ENCODE peak calls at places on chromosomes 13 and 19, in seven cellular contexts. One of them, this sample, is unnamed.

GRCh38 chr13:49693191-49693733 is 2.0 kb upstream of the EBPL start:
- DNase-seq in H9: no peak
- DNase-seq in IMR-90: peak; percentile 22
- DNase-seq in neuronal stem cell: no peak
- DNase-seq in mesendoderm: no peak
- DNase-seq in trophoblast cell: no peak
- DNase-seq in H1: no peak
- DNase-seq in this sample: no peak

GRCh38 chr19:4914736-4915501 is 5.6 kb downstream of the UHRF1 start:
- DNase-seq in H9: no peak
- DNase-seq in IMR-90: peak; percentile 69
- DNase-seq in neuronal stem cell: no peak
- DNase-seq in mesendoderm: peak; percentile 40
- DNase-seq in trophoblast cell: peak; percentile 46
- DNase-seq in H1: no peak
- DNase-seq in this sample: peak; percentile 82

GRCh38 chr13:52738719-52739467 is 727 bp downstream of the CNMD start:
- DNase-seq in H9: peak; percentile 62
- DNase-seq in IMR-90: no peak
- DNase-seq in neuronal stem cell: peak; percentile 61
- DNase-seq in mesendoderm: peak; percentile 62
- DNase-seq in trophoblast cell: peak; percentile 6
- DNase-seq in H1: no peak
- DNase-seq in this sample: peak; percentile 10

GRCh38 chr19:3153286-3154230 is 17.7 kb downstream of the GNA15 start:
- DNase-seq in H9: no peak
- DNase-seq in IMR-90: no peak
- DNase-seq in neuronal stem cell: no peak
- DNase-seq in mesendoderm: no peak
- DNase-seq in trophoblast cell: no peak
- DNase-seq in H1: no peak
- DNase-seq in this sample: no peak

GRCh38 chr13:59111711-59112110 is 1052.0 kb downstream of the DIAPH3 start:
- DNase-seq in H9: no peak
- DNase-seq in IMR-90: peak; percentile 86
- DNase-seq in neuronal stem cell: no peak
- DNase-seq in mesendoderm: no peak
- DNase-seq in trophoblast cell: no peak
- DNase-seq in H1: no peak
- DNase-seq in this sample: peak; percentile 73

GRCh38 chr19:3620817-3621547 is 5.6 kb downstream of the CACTIN start:
- DNase-seq in H9: no peak
- DNase-seq in IMR-90: no peak
- DNase-seq in neuronal stem cell: no peak
- DNase-seq in mesendoderm: no peak
- DNase-seq in trophoblast cell: no peak
- DNase-seq in H1: no peak
- DNase-seq in this sample: no peak

GRCh38 chr13:21000647-21001046 is 60.7 kb downstream of the LATS2 start:
- DNase-seq in H9: no peak
- DNase-seq in IMR-90: no peak
- DNase-seq in neuronal stem cell: no peak
- DNase-seq in mesendoderm: no peak
- DNase-seq in trophoblast cell: no peak
- DNase-seq in H1: no peak
- DNase-seq in this sample: no peak

GRCh38 chr19:51800849-51801244 is 5.9 kb downstream of the FPR3 start:
- DNase-seq in H9: no peak
- DNase-seq in IMR-90: no peak
- DNase-seq in neuronal stem cell: no peak
- DNase-seq in mesendoderm: no peak
- DNase-seq in trophoblast cell: no peak
- DNase-seq in H1: no peak
- DNase-seq in this sample: no peak

GRCh38 chr13:113658836-113659235 is 838 bp upstream of the ATP4B start:
- DNase-seq in H9: no peak
- DNase-seq in IMR-90: no peak
- DNase-seq in neuronal stem cell: no peak
- DNase-seq in mesendoderm: no peak
- DNase-seq in trophoblast cell: no peak
- DNase-seq in H1: no peak
- DNase-seq in this sample: no peak

GRCh38 chr13:42394361-42395065 is 122.6 kb downstream of the AKAP11 start:
- DNase-seq in H9: no peak
- DNase-seq in IMR-90: no peak
- DNase-seq in neuronal stem cell: no peak
- DNase-seq in mesendoderm: no peak
- DNase-seq in trophoblast cell: no peak
- DNase-seq in H1: no peak
- DNase-seq in this sample: no peak

GRCh38 chr19:593055-593454 is 3.4 kb downstream of the HCN2 start:
- DNase-seq in H9: no peak
- DNase-seq in IMR-90: no peak
- DNase-seq in neuronal stem cell: no peak
- DNase-seq in mesendoderm: no peak
- DNase-seq in trophoblast cell: no peak
- DNase-seq in H1: no peak
- DNase-seq in this sample: no peak
- H2AK5ac ChIP-seq in H9: no peak overlapping the region
- H2AK5ac ChIP-seq in IMR-90: no peak overlapping the region
- H2AK5ac ChIP-seq in neuronal stem cell: no peak overlapping the region
- H2AK5ac ChIP-seq in mesendoderm: no peak overlapping the region
- H2AK5ac ChIP-seq in trophoblast cell: no peak overlapping the region
- H2AK5ac ChIP-seq in H1: peak overlapping the region; percentile 17
- H2AK5ac ChIP-seq in this sample: no peak overlapping the region

DNA sequence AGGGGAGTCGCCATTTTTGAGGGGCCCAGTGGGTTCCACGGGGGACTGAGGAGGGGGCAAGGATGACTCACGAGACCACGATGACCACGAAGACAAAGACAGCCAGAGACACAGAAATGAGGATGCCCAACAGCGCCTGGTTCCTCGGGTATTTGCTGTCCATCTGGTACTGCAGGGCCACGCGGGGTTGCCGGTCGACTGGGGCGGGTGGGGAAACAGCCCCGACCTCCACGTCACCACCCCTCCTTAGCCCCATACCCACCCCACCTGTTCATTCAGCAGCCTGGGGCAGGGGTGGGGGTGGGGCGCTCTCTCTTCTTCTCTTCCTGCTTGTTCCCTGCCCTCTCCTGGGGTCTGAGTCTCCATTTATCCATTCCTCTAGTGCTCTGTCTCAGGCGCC is 8.6 kb downstream of the IZUMO2 start:
- DNase-seq in H9: no peak
- DNase-seq in IMR-90: no peak
- DNase-seq in neuronal stem cell: no peak
- DNase-seq in mesendoderm: no peak
- DNase-seq in trophoblast cell: no peak
- DNase-seq in H1: no peak
- DNase-seq in this sample: no peak
- H2AK5ac ChIP-seq in H9: no peak overlapping the region
- H2AK5ac ChIP-seq in IMR-90: no peak overlapping the region
- H2AK5ac ChIP-seq in neuronal stem cell: no peak overlapping the region
- H2AK5ac ChIP-seq in mesendoderm: no peak overlapping the region
- H2AK5ac ChIP-seq in trophoblast cell: no peak overlapping the region
- H2AK5ac ChIP-seq in H1: no peak overlapping the region
- H2AK5ac ChIP-seq in this sample: no peak overlapping the region

GRCh38 chr19:38853214-38853613 is 3.4 kb upstream of the HNRNPL start:
- DNase-seq in H9: no peak
- DNase-seq in IMR-90: no peak
- DNase-seq in neuronal stem cell: no peak
- DNase-seq in mesendoderm: no peak
- DNase-seq in trophoblast cell: no peak
- DNase-seq in H1: no peak
- DNase-seq in this sample: no peak
- H2AK5ac ChIP-seq in H9: no peak overlapping the region
- H2AK5ac ChIP-seq in IMR-90: peak overlapping the region; percentile 90
- H2AK5ac ChIP-seq in neuronal stem cell: no peak overlapping the region
- H2AK5ac ChIP-seq in mesendoderm: no peak overlapping the region
- H2AK5ac ChIP-seq in trophoblast cell: no peak overlapping the region
- H2AK5ac ChIP-seq in H1: no peak overlapping the region
- H2AK5ac ChIP-seq in this sample: peak overlapping the region; percentile 20

DNA sequence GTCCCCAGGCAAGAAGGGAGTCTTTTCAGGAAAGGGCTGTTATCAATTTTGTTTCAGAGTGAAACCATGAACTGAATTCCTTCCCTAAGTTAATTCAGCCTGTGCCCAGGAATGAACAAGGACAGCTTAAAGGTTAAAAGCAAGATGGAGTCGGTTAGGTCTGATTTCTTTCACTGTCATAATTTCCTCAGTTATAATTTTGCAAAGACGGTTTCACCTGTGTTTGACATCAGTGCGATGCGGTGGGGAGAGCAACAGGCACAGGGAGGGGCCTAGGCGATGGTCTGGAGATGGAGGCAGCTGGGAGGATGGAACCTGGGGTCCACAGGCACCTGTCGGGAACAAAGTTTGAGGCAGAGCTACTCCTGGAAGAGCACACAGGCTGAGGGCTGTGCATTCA is 5.9 kb upstream of the ZNF552 start:
- DNase-seq in H9: no peak
- DNase-seq in IMR-90: no peak
- DNase-seq in neuronal stem cell: no peak
- DNase-seq in mesendoderm: no peak
- DNase-seq in trophoblast cell: no peak
- DNase-seq in H1: no peak
- DNase-seq in this sample: no peak
- H2AK5ac ChIP-seq in H9: no peak overlapping the region
- H2AK5ac ChIP-seq in IMR-90: no peak overlapping the region
- H2AK5ac ChIP-seq in neuronal stem cell: no peak overlapping the region
- H2AK5ac ChIP-seq in mesendoderm: no peak overlapping the region
- H2AK5ac ChIP-seq in trophoblast cell: peak overlapping the region; percentile 29
- H2AK5ac ChIP-seq in H1: peak overlapping the region; percentile 65
- H2AK5ac ChIP-seq in this sample: no peak overlapping the region

DNA sequence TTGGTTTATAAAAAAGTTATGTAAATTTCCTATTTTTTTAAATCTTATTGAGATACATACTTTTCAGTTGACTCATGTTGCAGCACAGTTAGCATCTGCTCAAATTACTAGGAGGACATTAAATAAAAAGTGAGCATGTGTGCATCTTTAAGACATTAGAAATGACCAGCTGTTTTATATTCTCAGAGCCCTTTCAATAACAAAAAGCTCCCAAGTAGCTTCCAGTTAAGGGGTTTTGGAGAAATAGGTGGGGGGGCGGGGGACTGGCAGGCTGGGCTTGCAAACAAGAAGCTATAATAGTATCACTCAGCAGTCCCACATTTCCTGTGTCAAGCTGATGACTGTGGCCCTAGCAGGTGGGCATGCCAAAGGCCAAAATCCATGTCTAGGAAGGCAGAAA is 1713.1 kb upstream of the SLC10A2 start:
- DNase-seq in H9: peak; percentile 50
- DNase-seq in IMR-90: peak; percentile 64
- DNase-seq in neuronal stem cell: peak; percentile 4
- DNase-seq in mesendoderm: peak; percentile 60
- DNase-seq in trophoblast cell: no peak
- DNase-seq in H1: peak; percentile 27
- DNase-seq in this sample: peak; percentile 28
- H2AK5ac ChIP-seq in H9: no peak overlapping the region
- H2AK5ac ChIP-seq in IMR-90: no peak overlapping the region
- H2AK5ac ChIP-seq in neuronal stem cell: no peak overlapping the region
- H2AK5ac ChIP-seq in mesendoderm: no peak overlapping the region
- H2AK5ac ChIP-seq in trophoblast cell: no peak overlapping the region
- H2AK5ac ChIP-seq in H1: no peak overlapping the region
- H2AK5ac ChIP-seq in this sample: no peak overlapping the region

DNA sequence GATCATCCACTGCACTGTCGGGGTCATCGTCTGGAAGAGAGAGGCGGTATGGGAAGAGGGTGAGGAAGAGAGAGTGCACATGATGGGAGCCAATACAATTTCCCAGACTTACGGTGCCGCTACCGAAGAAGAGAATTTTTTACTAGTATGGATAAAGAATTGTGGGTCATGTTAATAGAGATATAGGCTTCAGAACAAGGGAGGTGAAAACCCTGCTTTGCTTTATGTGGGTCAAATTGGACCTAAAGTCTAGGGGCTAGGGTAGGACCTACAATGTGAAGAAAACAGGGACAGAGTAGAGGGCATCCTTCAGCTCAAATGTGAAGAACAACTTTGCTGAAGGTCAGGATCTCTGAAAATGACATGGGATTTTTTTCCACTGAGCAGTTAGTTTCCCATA is 29.9 kb downstream of the UNC13A start:
- DNase-seq in H9: no peak
- DNase-seq in IMR-90: no peak
- DNase-seq in neuronal stem cell: no peak
- DNase-seq in mesendoderm: no peak
- DNase-seq in trophoblast cell: no peak
- DNase-seq in H1: no peak
- DNase-seq in this sample: no peak
- H2AK5ac ChIP-seq in H9: no peak overlapping the region
- H2AK5ac ChIP-seq in IMR-90: no peak overlapping the region
- H2AK5ac ChIP-seq in neuronal stem cell: peak overlapping the region; percentile 68
- H2AK5ac ChIP-seq in mesendoderm: no peak overlapping the region
- H2AK5ac ChIP-seq in trophoblast cell: no peak overlapping the region
- H2AK5ac ChIP-seq in H1: no peak overlapping the region
- H2AK5ac ChIP-seq in this sample: no peak overlapping the region

DNA sequence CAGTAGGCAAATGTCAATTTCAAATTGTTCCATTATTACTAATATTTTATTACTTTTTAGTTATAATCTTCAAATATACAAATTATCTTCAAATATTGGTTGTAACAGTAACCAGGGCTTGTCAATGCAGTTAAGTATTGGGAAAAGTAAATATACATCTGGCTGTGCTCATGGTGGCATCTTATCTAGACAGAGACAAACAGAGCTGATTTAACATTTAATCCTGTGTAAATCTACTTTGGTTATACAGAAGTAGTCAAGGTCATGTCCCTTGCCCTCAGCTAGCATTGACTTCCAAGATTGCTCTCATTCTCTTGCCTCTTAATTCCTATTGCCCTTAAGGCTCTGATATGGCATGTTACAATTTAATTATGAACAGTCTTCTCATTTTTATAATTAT is 98.4 kb upstream of the KLHL1 start:
- DNase-seq in H9: no peak
- DNase-seq in IMR-90: no peak
- DNase-seq in neuronal stem cell: no peak
- DNase-seq in mesendoderm: no peak
- DNase-seq in trophoblast cell: no peak
- DNase-seq in H1: no peak
- DNase-seq in this sample: no peak
- H2AK5ac ChIP-seq in H9: no peak overlapping the region
- H2AK5ac ChIP-seq in IMR-90: no peak overlapping the region
- H2AK5ac ChIP-seq in neuronal stem cell: no peak overlapping the region
- H2AK5ac ChIP-seq in mesendoderm: no peak overlapping the region
- H2AK5ac ChIP-seq in trophoblast cell: no peak overlapping the region
- H2AK5ac ChIP-seq in H1: no peak overlapping the region
- H2AK5ac ChIP-seq in this sample: no peak overlapping the region

DNA sequence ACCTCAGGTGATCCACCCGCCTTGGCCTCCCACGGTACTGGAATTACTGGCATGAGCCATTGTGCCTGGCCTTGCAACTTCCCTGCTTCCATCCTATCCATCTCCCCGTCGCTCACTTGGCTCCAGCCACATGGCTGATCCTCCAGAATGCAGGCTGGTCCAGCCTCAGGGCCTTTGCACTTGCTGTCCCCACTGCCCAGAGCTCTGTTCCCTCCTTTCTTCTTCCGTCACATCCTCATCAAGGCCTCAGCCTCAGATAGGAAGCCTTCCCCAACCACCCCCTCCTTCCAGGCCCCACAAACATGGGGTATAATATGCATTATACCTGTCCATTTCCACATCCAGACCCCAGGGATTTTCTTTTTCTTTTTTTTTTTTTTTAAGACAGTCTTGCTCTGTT is 16.2 kb downstream of the MAST3 start:
- DNase-seq in H9: no peak
- DNase-seq in IMR-90: no peak
- DNase-seq in neuronal stem cell: no peak
- DNase-seq in mesendoderm: no peak
- DNase-seq in trophoblast cell: no peak
- DNase-seq in H1: no peak
- DNase-seq in this sample: no peak
- H2AK5ac ChIP-seq in H9: no peak overlapping the region
- H2AK5ac ChIP-seq in IMR-90: no peak overlapping the region
- H2AK5ac ChIP-seq in neuronal stem cell: no peak overlapping the region
- H2AK5ac ChIP-seq in mesendoderm: no peak overlapping the region
- H2AK5ac ChIP-seq in trophoblast cell: no peak overlapping the region
- H2AK5ac ChIP-seq in H1: no peak overlapping the region
- H2AK5ac ChIP-seq in this sample: no peak overlapping the region

GRCh38 chr13:79445968-79446645 is 34.8 kb upstream of the NDFIP2 start:
- DNase-seq in H9: peak; percentile 66
- DNase-seq in IMR-90: no peak
- DNase-seq in neuronal stem cell: no peak
- DNase-seq in mesendoderm: peak; percentile 70
- DNase-seq in trophoblast cell: peak; percentile 14
- DNase-seq in H1: no peak
- DNase-seq in this sample: no peak
- H2AK5ac ChIP-seq in H9: no peak overlapping the region
- H2AK5ac ChIP-seq in IMR-90: no peak overlapping the region
- H2AK5ac ChIP-seq in neuronal stem cell: no peak overlapping the region
- H2AK5ac ChIP-seq in mesendoderm: no peak overlapping the region
- H2AK5ac ChIP-seq in trophoblast cell: no peak overlapping the region
- H2AK5ac ChIP-seq in H1: no peak overlapping the region
- H2AK5ac ChIP-seq in this sample: no peak overlapping the region

This sample was measured in mesenchymal stem cell.